ENCODE peak calls at places on chromosomes 16 and 17, in four cellular contexts. One of them, this sample, is unnamed.

GRCh38 chr17:933168-934083 is 46.1 kb downstream of the NXN start:
- DNase-seq in progenitor cell of endocrine pancreas: no peak
- DNase-seq in stomach: peak
- DNase-seq in RWPE1: peak
- DNase-seq in this sample: no peak

GRCh38 chr17:8223356-8224063 is 13.1 kb upstream of the AURKB start:
- DNase-seq in progenitor cell of endocrine pancreas: peak
- DNase-seq in stomach: peak
- DNase-seq in RWPE1: peak
- DNase-seq in this sample: peak

GRCh38 chr17:48671697-48672171 is 45.6 kb upstream of the HOXB9 start:
- DNase-seq in RWPE1: peak
- DNase-seq in progenitor cell of endocrine pancreas: peak
- DNase-seq in stomach: peak
- DNase-seq in this sample: peak

GRCh38 chr16:660459-661183 is 7.3 kb upstream of the RHOT2 start:
- DNase-seq in RWPE1: peak
- DNase-seq in stomach: peak
- DNase-seq in progenitor cell of endocrine pancreas: peak
- DNase-seq in this sample: peak

GRCh38 chr16:58461056-58461455 is 38.9 kb upstream of the NDRG4 start:
- DNase-seq in progenitor cell of endocrine pancreas: no peak
- DNase-seq in stomach: no peak
- DNase-seq in RWPE1: peak
- DNase-seq in this sample: no peak

GRCh38 chr17:69084911-69085310 is 24.2 kb upstream of the ABCA9 start:
- DNase-seq in stomach: no peak
- DNase-seq in progenitor cell of endocrine pancreas: peak
- DNase-seq in RWPE1: peak
- DNase-seq in this sample: no peak

GRCh38 chr17:60817187-60817586 is 139.5 kb downstream of the BCAS3 start:
- DNase-seq in progenitor cell of endocrine pancreas: no peak
- DNase-seq in stomach: no peak
- DNase-seq in RWPE1: peak
- DNase-seq in this sample: no peak

GRCh38 chr16:80583466-80583865 is 42.7 kb downstream of the DYNLRB2 start:
- DNase-seq in stomach: no peak
- DNase-seq in RWPE1: no peak
- DNase-seq in progenitor cell of endocrine pancreas: no peak
- DNase-seq in this sample: no peak

GRCh38 chr17:17403899-17404576 is 72.8 kb upstream of the MED9 start:
- DNase-seq in progenitor cell of endocrine pancreas: no peak
- DNase-seq in RWPE1: no peak
- DNase-seq in stomach: no peak
- DNase-seq in this sample: no peak

GRCh38 chr17:17493249-17493985 is 2.8 kb downstream of the RASD1 start:
- DNase-seq in stomach: peak
- DNase-seq in RWPE1: no peak
- DNase-seq in progenitor cell of endocrine pancreas: no peak
- DNase-seq in this sample: no peak

GRCh38 chr17:2232244-2232638 is 71.3 kb downstream of the SMG6 start:
- DNase-seq in stomach: no peak
- DNase-seq in progenitor cell of endocrine pancreas: no peak
- DNase-seq in RWPE1: no peak
- DNase-seq in this sample: no peak

GRCh38 chr17:80691784-80692183 is 147.1 kb downstream of the RPTOR start:
- DNase-seq in progenitor cell of endocrine pancreas: no peak
- DNase-seq in stomach: no peak
- DNase-seq in RWPE1: no peak
- DNase-seq in this sample: no peak

GRCh38 chr16:55478827-55479559 is at the start of gene MMP2:
- DNase-seq in RWPE1: peak
- DNase-seq in stomach: peak
- DNase-seq in progenitor cell of endocrine pancreas: peak
- DNase-seq in this sample: peak

GRCh38 chr17:54992797-54993639 is 24.5 kb downstream of the STXBP4 start:
- DNase-seq in stomach: no peak
- DNase-seq in RWPE1: peak
- DNase-seq in progenitor cell of endocrine pancreas: no peak
- DNase-seq in this sample: no peak

GRCh38 chr17:18148586-18148985 is 35.0 kb upstream of the ALKBH5 start:
- DNase-seq in stomach: no peak
- DNase-seq in progenitor cell of endocrine pancreas: no peak
- DNase-seq in RWPE1: no peak
- DNase-seq in this sample: no peak

DNA sequence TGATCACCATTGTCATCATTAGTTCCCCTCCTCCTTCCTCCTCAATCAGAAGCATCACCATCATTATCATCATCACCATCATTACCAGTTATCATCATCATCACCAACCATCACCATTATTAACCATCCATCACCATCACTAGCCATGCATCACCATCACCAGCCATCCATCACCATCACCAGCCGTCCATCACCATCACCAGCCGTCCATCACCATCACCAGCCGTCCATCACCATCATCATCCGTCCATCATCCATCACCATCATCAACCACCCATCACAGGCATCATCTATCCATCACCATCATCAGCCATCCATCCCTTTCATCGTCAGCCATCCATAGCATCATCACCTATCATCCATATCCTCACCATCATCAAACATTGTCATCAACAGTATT is 382.0 kb downstream of the CPPED1 start:
- DNase-seq in progenitor cell of endocrine pancreas: no peak
- DNase-seq in stomach: no peak
- DNase-seq in RWPE1: no peak
- DNase-seq in this sample: no peak
- TF ChIP-seq CTCF in progenitor cell of endocrine pancreas: no peak
- TF ChIP-seq CTCF in stomach: no peak
- TF ChIP-seq CTCF in RWPE1: no peak
- TF ChIP-seq CTCF in this sample: no peak

GRCh38 chr16:35146031-35146710 is 1686.8 kb downstream of the TP53TG3F start:
- DNase-seq in stomach: no peak
- DNase-seq in progenitor cell of endocrine pancreas: no peak
- DNase-seq in RWPE1: no peak
- DNase-seq in this sample: no peak
- TF ChIP-seq CTCF in stomach: no peak
- TF ChIP-seq CTCF in progenitor cell of endocrine pancreas: no peak
- TF ChIP-seq CTCF in RWPE1: no peak
- TF ChIP-seq CTCF in this sample: no peak

DNA sequence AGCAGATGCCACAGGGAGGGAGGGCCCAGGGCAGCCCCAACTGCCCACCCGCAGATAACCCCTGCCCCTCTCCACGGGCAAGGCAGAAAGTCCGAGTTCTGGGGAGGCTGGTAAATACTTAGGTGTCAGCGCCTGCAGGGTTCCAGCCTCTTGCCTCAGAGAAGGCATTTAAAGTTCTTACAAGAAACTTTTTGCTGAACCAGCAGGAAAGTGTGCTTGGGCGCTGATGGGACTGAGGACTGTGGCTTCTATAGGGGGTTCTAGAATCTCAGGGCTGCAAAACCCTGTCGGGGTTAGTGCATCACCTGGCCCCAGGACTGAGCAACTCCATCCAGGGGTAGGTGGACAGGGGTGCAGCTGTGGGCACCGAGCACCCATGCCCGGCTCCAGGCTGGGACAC is 348.3 kb downstream of the FOXL1 start:
- DNase-seq in stomach: no peak
- DNase-seq in RWPE1: no peak
- DNase-seq in progenitor cell of endocrine pancreas: no peak
- DNase-seq in this sample: no peak
- TF ChIP-seq CTCF in stomach: no peak
- TF ChIP-seq CTCF in RWPE1: no peak
- TF ChIP-seq CTCF in progenitor cell of endocrine pancreas: no peak
- TF ChIP-seq CTCF in this sample: no peak

GRCh38 chr16:11639008-11639562 is 29.2 kb upstream of the SNN start:
- DNase-seq in stomach: no peak
- DNase-seq in RWPE1: no peak
- DNase-seq in progenitor cell of endocrine pancreas: no peak
- DNase-seq in this sample: no peak
- TF ChIP-seq CTCF in stomach: no peak
- TF ChIP-seq CTCF in RWPE1: no peak
- TF ChIP-seq CTCF in progenitor cell of endocrine pancreas: no peak
- TF ChIP-seq CTCF in this sample: no peak

GRCh38 chr16:90081606-90081970 is 4.5 kb upstream of the PRDM7 start:
- DNase-seq in stomach: no peak
- DNase-seq in progenitor cell of endocrine pancreas: no peak
- DNase-seq in RWPE1: no peak
- DNase-seq in this sample: no peak
- TF ChIP-seq CTCF in stomach: no peak
- TF ChIP-seq CTCF in progenitor cell of endocrine pancreas: no peak
- TF ChIP-seq CTCF in RWPE1: no peak
- TF ChIP-seq CTCF in this sample: no peak

GRCh38 chr17:45970659-45971058 is 28.4 kb upstream of the STH start:
- DNase-seq in stomach: no peak
- DNase-seq in progenitor cell of endocrine pancreas: no peak
- DNase-seq in RWPE1: no peak
- DNase-seq in this sample: no peak

GRCh38 chr17:45972531-45972930 is 26.5 kb upstream of the STH start:
- DNase-seq in progenitor cell of endocrine pancreas: no peak
- DNase-seq in stomach: no peak
- DNase-seq in RWPE1: no peak
- DNase-seq in this sample: no peak

GRCh38 chr17:45973099-45973838 is 25.8 kb upstream of the STH start:
- DNase-seq in RWPE1: no peak
- DNase-seq in stomach: peak
- DNase-seq in progenitor cell of endocrine pancreas: no peak
- DNase-seq in this sample: no peak

GRCh38 chr17:45969726-45970125 is 29.3 kb upstream of the STH start:
- DNase-seq in RWPE1: no peak
- DNase-seq in progenitor cell of endocrine pancreas: no peak
- DNase-seq in stomach: no peak
- DNase-seq in this sample: no peak

DNA sequence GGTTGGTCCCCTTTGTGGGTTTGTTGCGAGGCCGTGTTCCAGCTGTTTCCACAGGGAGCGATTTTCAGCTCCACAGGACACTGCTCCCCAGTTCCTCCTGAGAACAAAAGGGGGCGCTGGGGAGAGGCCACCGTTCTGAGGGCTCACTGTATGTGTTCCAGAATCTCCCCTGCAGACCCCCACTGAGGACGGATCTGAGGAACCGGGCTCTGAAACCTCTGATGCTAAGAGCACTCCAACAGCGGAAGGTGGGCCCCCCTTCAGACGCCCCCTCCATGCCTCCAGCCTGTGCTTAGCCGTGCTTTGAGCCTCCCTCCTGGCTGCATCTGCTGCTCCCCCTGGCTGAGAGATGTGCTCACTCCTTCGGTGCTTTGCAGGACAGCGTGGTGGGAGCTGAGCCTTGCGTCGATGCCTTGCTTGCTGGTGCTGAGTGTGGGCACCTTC is 27.3 kb upstream of the STH start:
- DNase-seq in progenitor cell of endocrine pancreas: no peak
- DNase-seq in stomach: no peak
- DNase-seq in RWPE1: no peak
- DNase-seq in this sample: no peak
- TF ChIP-seq CTCF in progenitor cell of endocrine pancreas: no peak
- TF ChIP-seq CTCF in stomach: no peak
- TF ChIP-seq CTCF in RWPE1: no peak
- TF ChIP-seq CTCF in this sample: no peak

GRCh38 chr16:87802670-87803069 is 36.9 kb upstream of the KLHDC4 start:
- DNase-seq in RWPE1: no peak
- DNase-seq in progenitor cell of endocrine pancreas: no peak
- DNase-seq in stomach: no peak
- DNase-seq in this sample: no peak
- TF ChIP-seq CTCF in RWPE1: no peak
- TF ChIP-seq CTCF in progenitor cell of endocrine pancreas: no peak
- TF ChIP-seq CTCF in stomach: no peak
- TF ChIP-seq CTCF in this sample: no peak

DNA sequence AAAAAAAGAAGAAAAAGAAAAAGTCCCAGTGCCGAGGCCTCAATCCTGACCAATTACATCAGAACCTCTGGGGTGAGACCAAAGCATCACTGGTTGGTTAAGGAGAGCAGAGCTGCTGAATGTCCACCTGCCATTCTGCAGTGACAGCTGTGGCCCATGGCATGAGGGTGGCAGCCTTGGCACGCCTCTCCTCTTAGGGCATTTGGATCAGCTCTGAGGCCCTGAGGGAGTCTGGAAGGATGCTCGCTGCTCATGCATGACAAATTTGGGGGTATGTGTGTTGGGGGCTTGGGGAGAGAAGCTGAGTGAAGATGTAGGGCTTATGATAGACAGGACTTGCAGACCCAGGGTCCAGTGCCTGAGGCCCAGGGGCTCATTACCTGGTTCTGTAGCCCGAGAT is 26.3 kb downstream of the MYLK3 start:
- DNase-seq in stomach: no peak
- DNase-seq in RWPE1: no peak
- DNase-seq in progenitor cell of endocrine pancreas: no peak
- DNase-seq in this sample: no peak
- TF ChIP-seq CTCF in stomach: no peak
- TF ChIP-seq CTCF in RWPE1: no peak
- TF ChIP-seq CTCF in progenitor cell of endocrine pancreas: no peak
- TF ChIP-seq CTCF in this sample: no peak

GRCh38 chr16:2152695-2153506 is 2.7 kb upstream of the TRAF7 start:
- DNase-seq in progenitor cell of endocrine pancreas: no peak
- DNase-seq in RWPE1: no peak
- DNase-seq in stomach: peak
- DNase-seq in this sample: no peak
- TF ChIP-seq CTCF in progenitor cell of endocrine pancreas: no peak
- TF ChIP-seq CTCF in RWPE1: no peak
- TF ChIP-seq CTCF in stomach: no peak
- TF ChIP-seq CTCF in this sample: no peak